ENCODE peak calls at places on chromosomes 12 and 14, in four cellular contexts. G is foreskin keratinocyte, P is endothelial cell of umbilical vein, U is AG09309. K is an unnamed sample.

GRCh38 chr12:81492131-81492720 is 266.9 kb downstream of the PPFIA2 start:
- DNase-seq in G (no peak), P (no peak), U (no peak), K (no peak)

GRCh38 chr12:66035289-66035961 is 95.1 kb downstream of the LLPH start:
- DNase-seq in G (peak), P (peak), U (no peak), K (no peak)

GRCh38 chr12:109726511-109727038 is 12.9 kb downstream of the FAM222A start:
- DNase-seq in G (no peak), P (no peak), U (no peak), K (peak)

GRCh38 chr14:37595809-37596595 is 573 bp downstream of the TTC6 start:
- DNase-seq in G (peak), P (no peak), U (no peak), K (no peak)

GRCh38 chr12:25692115-25693035 is 139.3 kb upstream of the LMNTD1 start:
- DNase-seq in G (no peak), P (no peak), U (peak), K (no peak)

GRCh38 chr12:1830981-1831930 is 10.9 kb downstream of the LRTM2 start:
- DNase-seq in G (peak), P (peak), U (peak), K (peak)

GRCh38 chr12:48118491-48118890 is 673 bp upstream of the PFKM start:
- DNase-seq in G (no peak), P (no peak), U (no peak), K (no peak)

GRCh38 chr14:56118611-56119181 is 485 bp downstream of the PELI2 start:
- DNase-seq in G (no peak), P (peak), U (no peak), K (no peak)

GRCh38 chr14:54691525-54692260 is 124.8 kb downstream of the SAMD4A start:
- DNase-seq in G (peak), P (peak), U (no peak), K (no peak)

GRCh38 chr14:96418075-96418474 is 26.1 kb downstream of the AK7 start:
- DNase-seq in G (no peak), P (no peak), U (no peak), K (no peak)

GRCh38 chr12:123017753-123018152 is 37.3 kb downstream of the ARL6IP4 start:
- DNase-seq in G (no peak), P (no peak), U (no peak), K (no peak)

GRCh38 chr12:118055144-118055557 is 5.8 kb downstream of the WSB2 start:
- DNase-seq in G (no peak), P (peak), U (no peak), K (no peak)

GRCh38 chr12:128795530-128796361 is 28.0 kb downstream of the SLC15A4 start:
- DNase-seq in G (no peak), P (peak), U (no peak), K (no peak)

GRCh38 chr12:124884587-124885438 is 21.1 kb upstream of the SCARB1 start:
- DNase-seq in G (no peak), P (no peak), U (no peak), K (no peak)

GRCh38 chr12:10849425-10849878 is at the start of gene PRR4:
- DNase-seq in G (no peak), P (no peak), U (no peak), K (no peak)

GRCh38 chr12:116592731-116593130 is 33.5 kb downstream of the MAP1LC3B2 start:
- DNase-seq in G (no peak), P (no peak), U (peak), K (no peak)

GRCh38 chr12:14868916-14869315 is 16.7 kb downstream of the MGP start:
- DNase-seq in G (no peak), P (no peak), U (no peak), K (no peak)

GRCh38 chr14:68981539-68981976 is 2.5 kb upstream of the ACTN1 start:
- DNase-seq in G (peak), P (peak), U (peak), K (no peak)

GRCh38 chr12:47458273-47458672 is 247.6 kb downstream of the RPAP3 start:
- DNase-seq in G (peak), P (no peak), U (no peak), K (no peak)

GRCh38 chr12:38527631-38528030 is 211.1 kb downstream of the ALG10B start:
- DNase-seq in G (no peak), P (no peak), U (no peak), K (no peak)

GRCh38 chr12:67909681-67910080 is 79.6 kb upstream of the IFNG-AS1 start:
- DNase-seq in G (peak), P (no peak), U (no peak), K (no peak)

GRCh38 chr14:99562848-99563748 is 40.9 kb downstream of the CCDC85C start:
- DNase-seq in G (no peak), P (peak), U (no peak), K (no peak)

GRCh38 chr14:23237772-23238594 is at the start of gene RNF212B:
- DNase-seq in G (peak), P (peak), U (no peak), K (peak)

GRCh38 chr12:62966990-62967506 is 32.1 kb upstream of the PPM1H start:
- DNase-seq in G (no peak), P (no peak), U (no peak), K (no peak)

GRCh38 chr12:124524231-124524925 is 43.0 kb downstream of the NCOR2 start:
- DNase-seq in G (no peak), P (peak), U (peak), K (no peak)

GRCh38 chr12:104230704-104231103 is 15.1 kb downstream of the TXNRD1 start:
- DNase-seq in G (no peak), P (no peak), U (no peak), K (no peak)

GRCh38 chr12:20520572-20520971 is 152.2 kb downstream of the PDE3A start:
- DNase-seq in G (no peak), P (no peak), U (no peak), K (no peak)

GRCh38 chr14:61662001-61662400 is 33.3 kb upstream of the HIF1A start:
- DNase-seq in G (peak), P (peak), U (no peak), K (no peak)

GRCh38 chr14:58607571-58608317 is 30.0 kb upstream of the DACT1 start:
- DNase-seq in G (peak), P (no peak), U (peak), K (no peak)

GRCh38 chr14:101359221-101360044 is 201.9 kb upstream of the DIO3 start:
- DNase-seq in G (no peak), P (no peak), U (no peak), K (no peak)

GRCh38 chr14:23539209-23539866 is 12.2 kb downstream of the ZFHX2 start:
- DNase-seq in G (no peak), P (peak), U (no peak), K (no peak)

GRCh38 chr14:39302124-39302810 is 68.6 kb downstream of the MIA2 start:
- DNase-seq in G (no peak), P (peak), U (no peak), K (no peak)

GRCh38 chr12:92034858-92035401 is 110.7 kb downstream of the BTG1 start:
- DNase-seq in G (peak), P (peak), U (peak), K (no peak)

GRCh38 chr12:72246370-72246769 is 25.8 kb upstream of the TRHDE start:
- DNase-seq in G (no peak), P (no peak), U (no peak), K (no peak)

GRCh38 chr14:58572092-58572853 is 65.5 kb upstream of the DACT1 start:
- DNase-seq in G (no peak), P (no peak), U (no peak), K (no peak)

GRCh38 chr14:85516239-85517112 is 13.5 kb upstream of the FLRT2 start:
- DNase-seq in G (peak), P (peak), U (peak), K (no peak)

GRCh38 chr14:68380304-68380840 is 412.5 kb downstream of the ZFP36L1 start:
- DNase-seq in G (no peak), P (no peak), U (no peak), K (no peak)

GRCh38 chr14:77290705-77291104 is 19.7 kb upstream of the NGB start:
- DNase-seq in G (peak), P (no peak), U (no peak), K (no peak)
- TF ChIP-seq CTCF in G (peak), P (no peak), U (no peak), K (no peak)

DNA sequence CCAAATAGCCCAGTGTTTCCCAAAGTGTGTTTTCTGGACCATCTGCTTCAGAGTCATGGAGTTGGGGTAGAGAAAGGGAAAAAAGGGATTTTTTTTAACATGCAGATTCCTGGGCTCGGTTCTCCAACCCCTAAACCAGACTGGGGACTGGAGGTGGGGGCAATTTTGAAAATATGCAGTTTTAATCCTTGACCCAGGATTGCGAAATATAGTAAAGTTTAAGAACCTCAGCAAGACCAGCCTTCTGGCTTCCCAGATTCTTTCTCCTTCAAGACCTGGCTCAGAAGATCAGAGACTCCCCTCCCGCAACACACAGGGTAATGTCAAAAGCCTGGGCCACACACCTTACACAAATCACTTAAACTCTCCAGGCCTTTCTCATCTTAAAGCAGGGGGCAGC is 150.1 kb downstream of the PAH start:
- DNase-seq in G (no peak), P (no peak), U (no peak), K (no peak)
- TF ChIP-seq CTCF in G (no peak), P (no peak), U (no peak), K (no peak)

GRCh38 chr12:93333828-93334227 is 43.9 kb upstream of the NUDT4 start:
- DNase-seq in G (no peak), P (no peak), U (no peak), K (no peak)
- TF ChIP-seq CTCF in G (no peak), P (no peak), U (no peak), K (no peak)

GRCh38 chr14:22122227-22123187 is 448.9 kb upstream of the OR4E1 start:
- DNase-seq in G (peak), P (no peak), U (no peak), K (no peak)
- TF ChIP-seq CTCF in G (peak), P (no peak), U (no peak), K (peak)

GRCh38 chr12:84624601-84625000 is 288.0 kb downstream of the SLC6A15 start:
- DNase-seq in G (no peak), P (no peak), U (no peak), K (no peak)

DNA sequence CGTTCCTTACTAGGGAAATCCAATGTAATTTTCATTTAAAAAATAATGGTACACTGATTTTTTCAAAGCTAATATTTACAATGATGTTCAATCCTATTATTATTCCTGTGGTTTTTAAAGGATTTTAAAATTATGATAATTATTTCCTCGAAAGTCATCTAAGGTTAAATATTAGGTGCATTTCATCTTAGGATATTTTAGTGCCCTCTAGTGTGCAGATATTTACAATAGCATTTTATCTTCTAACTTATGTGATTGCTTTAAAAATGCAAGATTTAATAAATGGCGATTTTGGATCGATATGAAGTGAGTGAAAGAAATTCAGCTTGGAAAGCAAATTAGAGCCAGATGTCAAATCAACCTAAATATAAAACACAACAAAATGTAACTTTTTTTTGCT is 293.5 kb downstream of the SLC6A15 start:
- DNase-seq in G (no peak), P (no peak), U (no peak), K (no peak)
- TF ChIP-seq CTCF in G (peak), P (no peak), U (peak), K (peak)